ENCODE peak calls at places on chromosomes 13 and 19, in five cellular contexts. One of them, this sample, is unnamed.
A peak's percentile ranks its signal among the peaks of the same experiment; 100 is the strongest.

GRCh38 chr13:112893570-112894422 is 75.2 kb upstream of the MCF2L start:
- DNase-seq in thoracic aorta: no peak
- DNase-seq in astrocyte: no peak
- DNase-seq in stomach: peak; percentile 69
- DNase-seq in tibial nerve: no peak
- DNase-seq in this sample: no peak

GRCh38 chr13:31909889-31910551 is 121.6 kb upstream of the FRY start:
- DNase-seq in astrocyte: peak; percentile 23
- DNase-seq in stomach: peak; percentile 53
- DNase-seq in tibial nerve: no peak
- DNase-seq in thoracic aorta: no peak
- DNase-seq in this sample: peak; percentile 66

GRCh38 chr13:106440846-106441245 is 94.6 kb downstream of the EFNB2 start:
- DNase-seq in astrocyte: no peak
- DNase-seq in tibial nerve: no peak
- DNase-seq in stomach: no peak
- DNase-seq in thoracic aorta: no peak
- DNase-seq in this sample: no peak

GRCh38 chr19:2051771-2052704 is 994 bp upstream of the MKNK2 start:
- DNase-seq in stomach: peak; percentile 77
- DNase-seq in tibial nerve: no peak
- DNase-seq in thoracic aorta: no peak
- DNase-seq in astrocyte: no peak
- DNase-seq in this sample: peak; percentile 69

GRCh38 chr19:51359294-51359693 is 6.9 kb downstream of the ETFB start:
- DNase-seq in tibial nerve: no peak
- DNase-seq in stomach: no peak
- DNase-seq in thoracic aorta: no peak
- DNase-seq in astrocyte: peak; percentile 90
- DNase-seq in this sample: no peak

GRCh38 chr13:45333973-45334922 is 6.7 kb downstream of the TPT1 start:
- DNase-seq in tibial nerve: no peak
- DNase-seq in thoracic aorta: no peak
- DNase-seq in astrocyte: peak; percentile 63
- DNase-seq in stomach: no peak
- DNase-seq in this sample: no peak

GRCh38 chr13:40193290-40194203 is 472.9 kb downstream of the FOXO1 start:
- DNase-seq in astrocyte: peak; percentile 36
- DNase-seq in tibial nerve: no peak
- DNase-seq in thoracic aorta: peak; percentile 40
- DNase-seq in stomach: no peak
- DNase-seq in this sample: no peak

GRCh38 chr19:17846146-17846545 is 1.6 kb downstream of the JAK3 start:
- DNase-seq in tibial nerve: no peak
- DNase-seq in stomach: no peak
- DNase-seq in thoracic aorta: no peak
- DNase-seq in astrocyte: no peak
- DNase-seq in this sample: no peak

GRCh38 chr19:42122691-42123607 is 9.3 kb downstream of the POU2F2 start:
- DNase-seq in astrocyte: no peak
- DNase-seq in tibial nerve: no peak
- DNase-seq in stomach: no peak
- DNase-seq in thoracic aorta: no peak
- DNase-seq in this sample: no peak

GRCh38 chr13:28707629-28708427 is 10.9 kb downstream of the SLC46A3 start:
- DNase-seq in stomach: no peak
- DNase-seq in tibial nerve: no peak
- DNase-seq in thoracic aorta: no peak
- DNase-seq in astrocyte: peak; percentile 55
- DNase-seq in this sample: no peak

GRCh38 chr13:112134150-112135075 is 67.5 kb downstream of the SOX1 start:
- DNase-seq in stomach: peak; percentile 19
- DNase-seq in thoracic aorta: no peak
- DNase-seq in tibial nerve: no peak
- DNase-seq in astrocyte: no peak
- DNase-seq in this sample: no peak

GRCh38 chr13:104422668-104423067 is 1356.5 kb upstream of the SLC10A2 start:
- DNase-seq in astrocyte: no peak
- DNase-seq in stomach: no peak
- DNase-seq in tibial nerve: no peak
- DNase-seq in thoracic aorta: no peak
- DNase-seq in this sample: no peak

GRCh38 chr13:76711515-76712182 is 174.6 kb downstream of the KCTD12 start:
- DNase-seq in astrocyte: peak; percentile 92
- DNase-seq in thoracic aorta: no peak
- DNase-seq in tibial nerve: no peak
- DNase-seq in stomach: no peak
- DNase-seq in this sample: peak; percentile 29

GRCh38 chr13:59425211-59425721 is 738.5 kb downstream of the DIAPH3 start:
- DNase-seq in thoracic aorta: no peak
- DNase-seq in tibial nerve: no peak
- DNase-seq in stomach: no peak
- DNase-seq in astrocyte: peak; percentile 75
- DNase-seq in this sample: no peak

GRCh38 chr13:101218484-101218883 is 197.8 kb downstream of the NALCN start:
- DNase-seq in thoracic aorta: no peak
- DNase-seq in tibial nerve: no peak
- DNase-seq in astrocyte: no peak
- DNase-seq in stomach: no peak
- DNase-seq in this sample: no peak

GRCh38 chr13:73983109-73983508 is 151.1 kb downstream of the KLF12 start:
- DNase-seq in astrocyte: no peak
- DNase-seq in thoracic aorta: no peak
- DNase-seq in stomach: no peak
- DNase-seq in tibial nerve: no peak
- DNase-seq in this sample: no peak

GRCh38 chr19:43524922-43525835 is 1.8 kb downstream of the ETHE1 start:
- DNase-seq in stomach: peak; percentile 65
- DNase-seq in thoracic aorta: peak; percentile 31
- DNase-seq in tibial nerve: peak; percentile 31
- DNase-seq in astrocyte: peak; percentile 27
- DNase-seq in this sample: peak; percentile 66

GRCh38 chr13:29676535-29676934 is 81.0 kb upstream of the SLC7A1 start:
- DNase-seq in astrocyte: peak; percentile 39
- DNase-seq in stomach: no peak
- DNase-seq in thoracic aorta: no peak
- DNase-seq in tibial nerve: no peak
- DNase-seq in this sample: no peak

GRCh38 chr13:97226013-97226412 is 3.9 kb downstream of the MBNL2 start:
- DNase-seq in stomach: no peak
- DNase-seq in astrocyte: no peak
- DNase-seq in thoracic aorta: no peak
- DNase-seq in tibial nerve: no peak
- DNase-seq in this sample: no peak

DNA sequence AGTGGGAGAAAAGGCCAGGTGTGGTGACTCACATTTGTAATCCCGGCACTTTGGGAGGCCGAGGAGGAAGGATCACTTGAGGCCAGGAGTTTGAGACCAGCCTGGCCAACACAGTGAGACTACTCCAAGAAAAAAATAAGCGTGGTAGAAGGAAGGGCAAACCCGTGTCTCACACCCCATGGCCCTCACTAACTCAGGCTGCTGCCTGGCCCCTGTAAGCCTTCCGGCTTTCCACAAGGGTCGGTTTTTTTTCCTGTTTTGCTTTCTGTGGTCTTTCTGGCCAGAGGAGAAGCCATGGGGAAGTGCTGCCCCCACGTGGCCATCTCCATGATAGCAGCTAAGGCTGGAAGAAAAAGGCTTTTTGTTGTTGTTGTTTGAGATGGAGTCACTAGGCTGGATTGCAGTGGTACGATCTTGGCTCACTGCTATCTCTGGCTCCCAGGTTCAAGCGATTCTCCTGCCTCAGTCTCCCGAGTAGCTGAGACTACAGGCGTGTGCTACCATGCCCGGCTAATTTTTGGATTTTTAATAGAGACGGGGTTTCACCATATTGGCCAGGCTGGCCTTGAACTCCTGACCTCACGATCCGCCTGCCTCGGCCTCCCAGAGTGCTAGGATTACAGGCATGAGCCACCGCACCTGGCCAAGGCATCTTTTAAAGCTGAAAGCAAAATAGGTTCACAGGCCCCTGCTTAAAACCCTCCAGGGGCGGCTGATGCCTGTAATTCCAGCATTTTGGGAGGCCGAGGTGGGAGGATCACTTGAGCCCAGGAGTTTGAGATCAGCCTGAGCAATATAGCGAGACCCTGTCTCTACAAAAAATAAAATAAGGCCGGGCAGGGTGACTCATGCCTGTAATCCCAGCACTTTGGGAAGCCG is 7.5 kb upstream of the ARHGEF18 start:
- DNase-seq in tibial nerve: peak; percentile 80
- DNase-seq in thoracic aorta: peak; percentile 34
- DNase-seq in stomach: peak; percentile 87
- DNase-seq in astrocyte: peak; percentile 29
- DNase-seq in this sample: peak; percentile 86
- H3K4me1 ChIP-seq in tibial nerve: no peaks in the 10 kb centered on the region
- H3K4me1 ChIP-seq in thoracic aorta: no peaks in the 10 kb centered on the region
- H3K4me1 ChIP-seq in stomach: peaks cover 36% of the 10 kb centered on the region
- H3K4me1 ChIP-seq in astrocyte: no peaks in the 10 kb centered on the region
- H3K4me1 ChIP-seq in this sample: peaks cover 12% of the 10 kb centered on the region

GRCh38 chr13:110128546-110128945 is 178.4 kb downstream of the COL4A1 start:
- DNase-seq in thoracic aorta: no peak
- DNase-seq in astrocyte: peak; percentile 60
- DNase-seq in tibial nerve: no peak
- DNase-seq in stomach: no peak
- DNase-seq in this sample: no peak
- H3K4me3 ChIP-seq in thoracic aorta: no peak overlapping the region
- H3K4me3 ChIP-seq in astrocyte: no peak overlapping the region
- H3K4me3 ChIP-seq in tibial nerve: no peak overlapping the region
- H3K4me3 ChIP-seq in stomach: no peak overlapping the region
- H3K4me3 ChIP-seq in this sample: no peak overlapping the region

DNA sequence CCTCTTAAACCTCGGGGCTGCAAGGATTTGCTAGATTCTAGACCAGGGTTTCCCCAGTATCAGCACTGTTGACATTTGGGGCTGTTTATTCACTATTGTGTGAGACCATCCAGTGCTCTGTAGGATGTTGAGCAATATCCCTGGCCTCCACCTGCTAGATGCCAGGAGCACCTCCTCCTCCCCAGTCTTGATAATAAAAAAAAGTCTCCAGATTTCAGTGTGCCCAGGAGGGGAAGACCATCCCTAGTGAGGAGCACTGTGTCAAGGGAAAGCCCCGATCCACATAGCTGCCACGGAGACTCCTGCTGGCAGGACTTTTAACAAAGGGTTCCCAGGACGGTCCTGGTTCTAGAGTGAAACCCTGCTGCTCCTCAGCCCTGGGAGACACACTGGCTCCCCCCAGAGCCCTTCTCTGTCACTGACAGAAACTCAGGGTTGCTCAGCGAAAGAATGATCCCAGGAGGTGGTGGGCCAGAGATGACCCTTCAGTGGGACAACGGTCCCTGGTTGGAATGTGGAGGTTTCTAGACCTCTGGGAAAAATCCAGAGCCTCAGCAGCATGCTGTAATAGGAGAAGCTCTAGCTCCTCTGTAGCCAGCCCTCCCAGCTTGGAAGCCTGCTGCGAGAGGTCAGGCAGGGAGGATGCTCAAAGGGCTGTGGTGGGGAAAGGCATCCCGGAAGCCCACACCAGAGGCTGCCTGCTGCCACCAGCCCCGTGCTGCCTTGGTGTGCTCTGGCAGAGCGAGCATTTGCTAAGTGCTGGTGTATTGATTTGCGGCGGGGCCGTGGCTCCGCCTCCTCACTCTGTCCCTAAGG is 20.3 kb downstream of the LYL1 start:
- DNase-seq in stomach: no peak
- DNase-seq in thoracic aorta: no peak
- DNase-seq in tibial nerve: no peak
- DNase-seq in astrocyte: peak; percentile 40
- DNase-seq in this sample: no peak
- TF ChIP-seq CTCF in stomach: no peak
- TF ChIP-seq CTCF in thoracic aorta: peak; percentile 22
- TF ChIP-seq CTCF in tibial nerve: peak; percentile 39
- TF ChIP-seq CTCF in astrocyte: peak; percentile 43
- TF ChIP-seq CTCF in this sample: no peak

DNA sequence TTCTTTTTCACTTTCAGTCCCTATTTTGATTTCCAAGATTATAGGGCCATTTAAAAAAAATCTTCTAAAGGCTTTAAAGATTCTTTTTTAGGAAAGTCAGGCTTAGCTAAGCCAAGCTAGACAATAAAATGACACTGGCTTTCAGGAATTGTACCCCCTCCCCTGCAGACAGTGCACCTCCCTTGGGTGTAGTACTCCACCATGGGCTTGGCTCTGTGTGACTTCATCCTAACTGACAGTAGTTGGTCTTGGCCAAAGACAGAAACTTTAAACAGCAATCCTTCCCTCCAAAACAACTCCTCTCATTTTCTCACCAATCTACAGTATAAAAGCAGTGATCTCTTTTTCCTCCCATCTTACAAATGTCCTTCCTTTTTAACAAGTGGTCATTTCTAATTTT is 283.0 kb downstream of the DNAJC15 start:
- DNase-seq in stomach: no peak
- DNase-seq in tibial nerve: no peak
- DNase-seq in astrocyte: no peak
- DNase-seq in thoracic aorta: no peak
- DNase-seq in this sample: no peak
- H3K4me1 ChIP-seq in stomach: peaks cover 26% of the 10 kb centered on the region
- H3K4me1 ChIP-seq in tibial nerve: no peaks in the 10 kb centered on the region
- H3K4me1 ChIP-seq in astrocyte: peaks cover 6% of the 10 kb centered on the region
- H3K4me1 ChIP-seq in thoracic aorta: peaks cover 5% of the 10 kb centered on the region
- H3K4me1 ChIP-seq in this sample: peaks cover 28% of the 10 kb centered on the region

This sample was measured in adrenal gland.